ENCODE peak calls at places on chromosome 9, in seven cellular contexts. V is pancreas, T is sigmoid colon, U is fibroblast of lung, X is upper lobe of right lung, O is PC-3, J is lower lobe of right lung. H is an unnamed sample.

GRCh38 chr9:70998962-70999361 is 122.5 kb downstream of the TRPM3 start:
- DNase-seq in V (no peak), T (no peak), U (peak; percentile 6), X (no peak), O (no peak), J (no peak), H (no peak)

GRCh38 chr9:82621446-82621845 is 441.5 kb downstream of the RASEF start:
- DNase-seq in V (no peak), T (no peak), U (peak; percentile 54), X (no peak), O (peak; percentile 18), J (no peak), H (no peak)

GRCh38 chr9:122122903-122123632 is 30.0 kb upstream of the TTLL11 start:
- DNase-seq in V (peak; percentile 32), T (peak; percentile 86), U (peak; percentile 39), X (peak; percentile 78), O (peak; percentile 72), J (peak; percentile 72), H (peak; percentile 77)

GRCh38 chr9:77648458-77649108 is 461 bp upstream of the GNA14 start:
- DNase-seq in V (peak; percentile 69), T (peak; percentile 82), U (peak; percentile 26), X (peak; percentile 82), O (peak; percentile 52), J (peak; percentile 73), H (peak; percentile 83)

GRCh38 chr9:16870606-16871357 is at the start of gene BNC2:
- DNase-seq in V (no peak), T (peak; percentile 86), U (peak; percentile 68), X (no peak), O (peak; percentile 39), J (peak; percentile 62), H (peak; percentile 81)

GRCh38 chr9:115594551-115594950 is 476.6 kb upstream of the TNC start:
- DNase-seq in V (no peak), T (no peak), U (no peak), X (no peak), O (no peak), J (no peak), H (no peak)

GRCh38 chr9:13787234-13787833 is 507.8 kb upstream of the MPDZ start:
- DNase-seq in V (no peak), T (no peak), U (peak; percentile 60), X (no peak), O (no peak), J (no peak), H (no peak)

GRCh38 chr9:17116400-17116837 is 18.4 kb upstream of the CNTLN start:
- DNase-seq in V (no peak), T (no peak), U (peak; percentile 33), X (no peak), O (peak; percentile 60), J (no peak), H (no peak)

GRCh38 chr9:16413509-16414016 is 456.9 kb downstream of the BNC2 start:
- DNase-seq in V (no peak), T (peak; percentile 71), U (peak; percentile 91), X (no peak), O (peak; percentile 88), J (no peak), H (no peak)

GRCh38 chr9:131873891-131874440 is 134.1 kb upstream of the RAPGEF1 start:
- DNase-seq in V (no peak), T (no peak), U (no peak), X (peak; percentile 51), O (no peak), J (no peak), H (peak; percentile 55)

GRCh38 chr9:98607787-98608186 is 100.9 kb downstream of the GABBR2 start:
- DNase-seq in V (no peak), T (no peak), U (peak; percentile 90), X (no peak), O (peak; percentile 16), J (no peak), H (no peak)

GRCh38 chr9:36282275-36282674 is 24.0 kb upstream of the GNE start:
- DNase-seq in V (no peak), T (no peak), U (no peak), X (no peak), O (no peak), J (no peak), H (no peak)

GRCh38 chr9:13939129-13939528 is 374.8 kb downstream of the NFIB start:
- DNase-seq in V (no peak), T (no peak), U (peak; percentile 92), X (no peak), O (peak; percentile 73), J (no peak), H (no peak)

GRCh38 chr9:127128341-127129072 is 6.1 kb upstream of the ANGPTL2 start:
- DNase-seq in V (no peak), T (peak; percentile 91), U (peak; percentile 58), X (peak; percentile 58), O (peak; percentile 21), J (no peak), H (peak; percentile 87)

GRCh38 chr9:120985759-120986353 is 59.3 kb upstream of the TRAF1 start:
- DNase-seq in V (no peak), T (no peak), U (peak; percentile 70), X (no peak), O (peak; percentile 75), J (no peak), H (no peak)

GRCh38 chr9:74496819-74497749 is at the start of gene RORB:
- DNase-seq in V (peak; percentile 27), T (peak; percentile 71), U (peak; percentile 80), X (peak; percentile 80), O (no peak), J (peak; percentile 66), H (peak; percentile 61)

GRCh38 chr9:124569942-124570341 is 62.7 kb upstream of the NR5A1 start:
- DNase-seq in V (no peak), T (no peak), U (no peak), X (no peak), O (no peak), J (no peak), H (no peak)

GRCh38 chr9:89352874-89353649 is 34.8 kb downstream of the SECISBP2 start:
- DNase-seq in V (no peak), T (no peak), U (no peak), X (no peak), O (no peak), J (no peak), H (no peak)

GRCh38 chr9:89352451-89352850 is 34.2 kb downstream of the SECISBP2 start:
- DNase-seq in V (no peak), T (no peak), U (no peak), X (no peak), O (no peak), J (no peak), H (no peak)

GRCh38 chr9:89349607-89350006 is 31.3 kb downstream of the SECISBP2 start:
- DNase-seq in V (no peak), T (no peak), U (no peak), X (no peak), O (no peak), J (no peak), H (no peak)

GRCh38 chr9:89350988-89351557 is 32.8 kb downstream of the SECISBP2 start:
- DNase-seq in V (no peak), T (no peak), U (no peak), X (no peak), O (no peak), J (no peak), H (no peak)

GRCh38 chr9:89351584-89351983 is 33.3 kb downstream of the SECISBP2 start:
- DNase-seq in V (no peak), T (no peak), U (no peak), X (no peak), O (no peak), J (no peak), H (no peak)
- H3K27ac ChIP-seq in V (no peak overlapping the region), T (no peak overlapping the region), U (no peak overlapping the region), X (no peak overlapping the region), O (no peak overlapping the region), J (no peak overlapping the region), H (no peak overlapping the region)

GRCh38 chr9:27195191-27195590 is 86.2 kb downstream of the TEK start:
- DNase-seq in V (no peak), T (no peak), U (no peak), X (no peak), O (no peak), J (no peak), H (no peak)
- H3K27me3 ChIP-seq in V (no peaks in the 10 kb centered on the region), T (no peaks in the 10 kb centered on the region), U (no peaks in the 10 kb centered on the region), X (no peaks in the 10 kb centered on the region), O (no peaks in the 10 kb centered on the region), J (no peaks in the 10 kb centered on the region), H (no peaks in the 10 kb centered on the region)

GRCh38 chr9:33835625-33836260 is 18.8 kb downstream of the UBE2R2 start:
- DNase-seq in V (no peak), T (no peak), U (no peak), X (no peak), O (no peak), J (no peak), H (no peak)
- H3K27ac ChIP-seq in V (no peak overlapping the region), T (peak overlapping the region; percentile 39), U (peak overlapping the region; percentile 69), X (no peak overlapping the region), O (no peak overlapping the region), J (peak overlapping the region; percentile 25), H (no peak overlapping the region)

GRCh38 chr9:133440884-133441283 is 18.7 kb downstream of the ADAMTS13 start:
- DNase-seq in V (no peak), T (no peak), U (no peak), X (no peak), O (no peak), J (no peak), H (no peak)
- H3K27me3 ChIP-seq in V (no peaks in the 10 kb centered on the region), T (no peaks in the 10 kb centered on the region), U (no peaks in the 10 kb centered on the region), X (no peaks in the 10 kb centered on the region), O (no peaks in the 10 kb centered on the region), J (no peaks in the 10 kb centered on the region), H (no peaks in the 10 kb centered on the region)

GRCh38 chr9:107410045-107410819 is 79.3 kb downstream of the KLF4 start:
- DNase-seq in V (no peak), T (no peak), U (no peak), X (no peak), O (no peak), J (no peak), H (no peak)
- H3K27ac ChIP-seq in V (no peak overlapping the region), T (no peak overlapping the region), U (no peak overlapping the region), X (no peak overlapping the region), O (no peak overlapping the region), J (no peak overlapping the region), H (no peak overlapping the region)

DNA sequence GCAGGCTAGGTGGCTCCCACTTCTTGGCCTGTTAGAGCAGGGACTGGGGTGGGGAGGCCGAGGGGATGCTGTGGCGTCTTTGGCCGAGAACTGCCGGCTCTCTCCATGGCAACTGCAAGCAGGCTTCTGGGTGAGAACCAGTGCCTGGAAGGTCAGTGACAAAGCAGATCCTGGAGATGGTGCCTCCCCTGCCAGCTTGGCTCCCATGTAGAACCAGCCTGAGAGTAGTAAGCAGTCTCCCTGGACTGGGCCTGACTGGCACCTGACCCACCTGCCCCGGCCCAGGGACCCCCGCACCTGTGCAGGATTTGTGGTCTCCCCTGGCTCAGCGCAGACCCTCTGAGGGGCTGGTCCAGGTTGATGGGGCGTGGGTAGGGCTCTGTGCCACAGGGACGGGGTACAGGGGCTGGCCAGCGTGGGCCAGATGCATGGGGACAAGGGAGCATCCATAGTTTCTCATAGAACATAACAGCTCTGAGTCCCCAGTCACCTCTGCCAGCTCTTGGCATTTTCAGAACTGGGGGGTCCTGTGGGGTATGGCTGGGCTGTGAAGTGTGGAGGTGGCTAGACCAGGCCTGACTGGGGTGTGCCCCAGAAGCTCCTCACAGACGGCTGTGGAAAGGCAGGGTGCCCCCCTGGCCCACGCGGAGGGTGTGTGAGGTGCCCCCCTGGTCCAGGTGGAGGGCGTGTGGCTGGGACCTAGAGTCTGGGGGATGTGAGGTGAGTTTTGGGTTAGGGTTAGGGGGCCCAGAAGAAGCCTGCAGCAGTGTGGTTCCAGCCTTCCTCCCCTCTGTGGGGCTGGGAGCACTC is 22.2 kb downstream of the CACNA1B start:
- DNase-seq in V (no peak), T (no peak), U (no peak), X (peak; percentile 57), O (no peak), J (no peak), H (peak; percentile 37)
- H3K27me3 ChIP-seq in V (no peaks in the 10 kb centered on the region), T (no peaks in the 10 kb centered on the region), U (no peaks in the 10 kb centered on the region), X (no peaks in the 10 kb centered on the region), O (peaks cover 47% of the 10 kb centered on the region), J (no peaks in the 10 kb centered on the region), H (no peaks in the 10 kb centered on the region)

GRCh38 chr9:8850916-8851315 is 1051.3 kb upstream of the DMAC1 start:
- DNase-seq in V (no peak), T (no peak), U (no peak), X (no peak), O (no peak), J (no peak), H (no peak)
- H3K27ac ChIP-seq in V (no peak overlapping the region), T (no peak overlapping the region), U (no peak overlapping the region), X (no peak overlapping the region), O (no peak overlapping the region), J (no peak overlapping the region), H (no peak overlapping the region)

H was measured in aorta.